ENCODE peak calls at places on chromosome 10, in five cellular contexts. One of them, this sample, is unnamed.

GRCh38 chr10:76231258-76231934 is 800.0 kb downstream of the LRMDA start:
- DNase-seq in K562: no peak
- DNase-seq in GM12878: no peak
- DNase-seq in SK-N-SH: no peak
- DNase-seq in HepG2: no peak
- DNase-seq in this sample: no peak

GRCh38 chr10:131771634-131772358 is 129.0 kb upstream of the PPP2R2D start:
- DNase-seq in K562: no peak
- DNase-seq in GM12878: no peak
- DNase-seq in SK-N-SH: no peak
- DNase-seq in HepG2: no peak
- DNase-seq in this sample: no peak

GRCh38 chr10:49594594-49594993 is 15.5 kb upstream of the SLC18A3 start:
- DNase-seq in K562: peak; percentile 77
- DNase-seq in GM12878: no peak
- DNase-seq in SK-N-SH: peak; percentile 83
- DNase-seq in HepG2: peak; percentile 54
- DNase-seq in this sample: peak; percentile 37

GRCh38 chr10:122116331-122116730 is 127.4 kb downstream of the TACC2 start:
- DNase-seq in K562: no peak
- DNase-seq in GM12878: no peak
- DNase-seq in SK-N-SH: no peak
- DNase-seq in HepG2: peak; percentile 26
- DNase-seq in this sample: no peak

GRCh38 chr10:73894245-73894971 is 16.5 kb upstream of the PLAU start:
- DNase-seq in K562: no peak
- DNase-seq in GM12878: no peak
- DNase-seq in SK-N-SH: no peak
- DNase-seq in HepG2: no peak
- DNase-seq in this sample: no peak

GRCh38 chr10:30207485-30208052 is 141.5 kb downstream of the MTPAP start:
- DNase-seq in K562: no peak
- DNase-seq in GM12878: peak; percentile 17
- DNase-seq in SK-N-SH: no peak
- DNase-seq in HepG2: no peak
- DNase-seq in this sample: no peak

GRCh38 chr10:475709-476457 is 213.6 kb downstream of the DIP2C start:
- DNase-seq in K562: no peak
- DNase-seq in GM12878: no peak
- DNase-seq in SK-N-SH: no peak
- DNase-seq in HepG2: no peak
- DNase-seq in this sample: no peak

GRCh38 chr10:43482319-43483078 is 45.6 kb downstream of the ZNF487 start:
- DNase-seq in K562: no peak
- DNase-seq in GM12878: no peak
- DNase-seq in SK-N-SH: no peak
- DNase-seq in HepG2: no peak
- DNase-seq in this sample: no peak

GRCh38 chr10:70479626-70480253 is 1.2 kb downstream of the PALD1 start:
- DNase-seq in K562: no peak
- DNase-seq in GM12878: no peak
- DNase-seq in SK-N-SH: no peak
- DNase-seq in HepG2: no peak
- DNase-seq in this sample: no peak

GRCh38 chr10:61978965-61979364 is 77.5 kb downstream of the ARID5B start:
- DNase-seq in K562: peak; percentile 23
- DNase-seq in GM12878: no peak
- DNase-seq in SK-N-SH: no peak
- DNase-seq in HepG2: no peak
- DNase-seq in this sample: no peak

GRCh38 chr10:8304861-8305260 is 250.4 kb downstream of the GATA3 start:
- DNase-seq in K562: no peak
- DNase-seq in GM12878: no peak
- DNase-seq in SK-N-SH: no peak
- DNase-seq in HepG2: no peak
- DNase-seq in this sample: no peak

GRCh38 chr10:63630085-63630927 is 109.1 kb downstream of the REEP3 start:
- DNase-seq in K562: peak; percentile 97
- DNase-seq in GM12878: peak; percentile 43
- DNase-seq in SK-N-SH: peak; percentile 92
- DNase-seq in HepG2: peak; percentile 69
- DNase-seq in this sample: peak; percentile 63

GRCh38 chr10:128150045-128150493 is 23.8 kb upstream of the MKI67 start:
- DNase-seq in K562: peak; percentile 91
- DNase-seq in GM12878: no peak
- DNase-seq in SK-N-SH: peak; percentile 99
- DNase-seq in HepG2: no peak
- DNase-seq in this sample: peak; percentile 53

GRCh38 chr10:64528294-64529002 is 1007.2 kb downstream of the REEP3 start:
- DNase-seq in K562: no peak
- DNase-seq in GM12878: no peak
- DNase-seq in SK-N-SH: peak; percentile 62
- DNase-seq in HepG2: no peak
- DNase-seq in this sample: no peak

GRCh38 chr10:101766753-101767599 is 8.9 kb downstream of the FGF8 start:
- DNase-seq in K562: no peak
- DNase-seq in GM12878: no peak
- DNase-seq in SK-N-SH: no peak
- DNase-seq in HepG2: no peak
- DNase-seq in this sample: no peak

GRCh38 chr10:60390224-60390626 is 550 bp upstream of the ANK3 start:
- DNase-seq in K562: no peak
- DNase-seq in GM12878: no peak
- DNase-seq in SK-N-SH: no peak
- DNase-seq in HepG2: no peak
- DNase-seq in this sample: no peak

GRCh38 chr10:120630266-120630665 is 173.2 kb downstream of the PLPP4 start:
- DNase-seq in K562: no peak
- DNase-seq in GM12878: no peak
- DNase-seq in SK-N-SH: no peak
- DNase-seq in HepG2: no peak
- DNase-seq in this sample: no peak

GRCh38 chr10:132105302-132105995 is 39.7 kb downstream of the JAKMIP3 start:
- DNase-seq in K562: no peak
- DNase-seq in GM12878: no peak
- DNase-seq in SK-N-SH: no peak
- DNase-seq in HepG2: no peak
- DNase-seq in this sample: no peak

GRCh38 chr10:8543361-8544056 is 489.0 kb downstream of the GATA3 start:
- DNase-seq in K562: no peak
- DNase-seq in GM12878: no peak
- DNase-seq in SK-N-SH: no peak
- DNase-seq in HepG2: no peak
- DNase-seq in this sample: no peak

GRCh38 chr10:73398024-73398423 is 15.8 kb downstream of the ANXA7 start:
- DNase-seq in K562: peak; percentile 53
- DNase-seq in GM12878: no peak
- DNase-seq in SK-N-SH: no peak
- DNase-seq in HepG2: no peak
- DNase-seq in this sample: no peak

GRCh38 chr10:105149371-105149871 is 508.3 kb downstream of the SORCS3 start:
- DNase-seq in K562: no peak
- DNase-seq in GM12878: no peak
- DNase-seq in SK-N-SH: no peak
- DNase-seq in HepG2: no peak
- DNase-seq in this sample: no peak

GRCh38 chr10:491667-492424 is 197.6 kb downstream of the DIP2C start:
- DNase-seq in K562: no peak
- DNase-seq in GM12878: no peak
- DNase-seq in SK-N-SH: no peak
- DNase-seq in HepG2: no peak
- DNase-seq in this sample: no peak

GRCh38 chr10:96570512-96570911 is 16.3 kb downstream of the TM9SF3 start:
- DNase-seq in K562: no peak
- DNase-seq in GM12878: no peak
- DNase-seq in SK-N-SH: no peak
- DNase-seq in HepG2: no peak
- DNase-seq in this sample: no peak

GRCh38 chr10:120229641-120230040 is 227.4 kb upstream of the PLPP4 start:
- DNase-seq in K562: no peak
- DNase-seq in GM12878: no peak
- DNase-seq in SK-N-SH: no peak
- DNase-seq in HepG2: peak; percentile 11
- DNase-seq in this sample: no peak

GRCh38 chr10:9734218-9734617 is 1283.5 kb upstream of the CELF2 start:
- DNase-seq in K562: no peak
- DNase-seq in GM12878: no peak
- DNase-seq in SK-N-SH: no peak
- DNase-seq in HepG2: no peak
- DNase-seq in this sample: no peak

GRCh38 chr10:119375574-119376265 is 166.8 kb downstream of the RGS10 start:
- DNase-seq in K562: no peak
- DNase-seq in GM12878: no peak
- DNase-seq in SK-N-SH: no peak
- DNase-seq in HepG2: no peak
- DNase-seq in this sample: no peak

GRCh38 chr10:124015991-124016390 is 77.4 kb downstream of the CHST15 start:
- DNase-seq in K562: no peak
- DNase-seq in GM12878: no peak
- DNase-seq in SK-N-SH: no peak
- DNase-seq in HepG2: no peak
- DNase-seq in this sample: no peak

GRCh38 chr10:85642421-85643170 is 724.0 kb downstream of the GRID1 start:
- DNase-seq in K562: no peak
- DNase-seq in GM12878: no peak
- DNase-seq in SK-N-SH: no peak
- DNase-seq in HepG2: peak; percentile 65
- DNase-seq in this sample: peak; percentile 82
- TF ChIP-seq ZBTB33 in K562: no peak
- TF ChIP-seq ZBTB33 in GM12878: no peak
- TF ChIP-seq ZBTB33 in SK-N-SH: no peak
- TF ChIP-seq ZBTB33 in HepG2: no peak
- TF ChIP-seq ZBTB33 in this sample: no peak

GRCh38 chr10:112951349-112952281 is 1.6 kb downstream of the TCF7L2 start:
- DNase-seq in K562: peak; percentile 59
- DNase-seq in GM12878: no peak
- DNase-seq in SK-N-SH: peak; percentile 75
- DNase-seq in HepG2: peak; percentile 86
- DNase-seq in this sample: peak; percentile 72

GRCh38 chr10:112949875-112950507 is at the start of gene TCF7L2:
- DNase-seq in K562: peak; percentile 81
- DNase-seq in GM12878: no peak
- DNase-seq in SK-N-SH: peak; percentile 91
- DNase-seq in HepG2: peak; percentile 98
- DNase-seq in this sample: peak; percentile 100

GRCh38 chr10:112946649-112947048 is 3.4 kb upstream of the TCF7L2 start:
- DNase-seq in K562: no peak
- DNase-seq in GM12878: no peak
- DNase-seq in SK-N-SH: no peak
- DNase-seq in HepG2: no peak
- DNase-seq in this sample: no peak

GRCh38 chr10:112950714-112951348 is 784 bp downstream of the TCF7L2 start:
- DNase-seq in K562: peak; percentile 22
- DNase-seq in GM12878: no peak
- DNase-seq in SK-N-SH: peak; percentile 60
- DNase-seq in HepG2: no peak
- DNase-seq in this sample: no peak

DNA sequence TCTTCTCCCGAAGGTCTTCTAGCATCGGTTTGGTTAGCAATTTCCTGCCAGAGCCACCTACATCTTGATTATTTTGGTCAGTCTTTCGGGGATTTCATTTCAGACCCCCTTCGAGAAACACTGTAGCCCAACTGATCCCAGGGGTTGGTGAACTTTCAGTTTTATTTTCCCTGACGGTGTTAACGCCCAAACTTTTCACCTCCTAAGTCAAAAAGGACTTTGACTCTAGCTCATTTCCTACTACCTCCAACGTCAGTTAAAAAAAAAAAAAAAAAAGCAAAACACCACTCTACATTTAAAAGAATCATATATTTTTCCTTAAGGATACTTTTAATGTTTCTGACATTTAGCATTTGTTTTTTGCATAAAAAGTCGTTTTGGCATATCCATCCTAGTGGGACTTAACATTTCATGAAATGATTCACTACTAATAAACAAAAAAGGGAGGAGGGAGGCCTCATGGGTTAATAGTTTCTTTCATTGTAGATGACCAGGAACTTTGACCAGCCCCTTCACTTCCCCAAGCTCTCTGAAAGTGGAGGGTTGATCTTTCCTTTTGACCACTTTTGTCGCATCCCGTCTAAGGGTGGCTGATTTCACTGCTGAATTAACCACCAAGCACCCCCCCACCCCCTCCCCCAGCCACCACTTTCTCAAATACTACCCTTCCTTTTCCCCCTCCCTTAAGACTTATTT is 771 bp upstream of the TCF7L2 start:
- DNase-seq in K562: no peak
- DNase-seq in GM12878: no peak
- DNase-seq in SK-N-SH: no peak
- DNase-seq in HepG2: peak; percentile 59
- DNase-seq in this sample: no peak
- TF ChIP-seq ZBTB33 in K562: no peak
- TF ChIP-seq ZBTB33 in GM12878: no peak
- TF ChIP-seq ZBTB33 in SK-N-SH: no peak
- TF ChIP-seq ZBTB33 in HepG2: no peak
- TF ChIP-seq ZBTB33 in this sample: no peak

DNA sequence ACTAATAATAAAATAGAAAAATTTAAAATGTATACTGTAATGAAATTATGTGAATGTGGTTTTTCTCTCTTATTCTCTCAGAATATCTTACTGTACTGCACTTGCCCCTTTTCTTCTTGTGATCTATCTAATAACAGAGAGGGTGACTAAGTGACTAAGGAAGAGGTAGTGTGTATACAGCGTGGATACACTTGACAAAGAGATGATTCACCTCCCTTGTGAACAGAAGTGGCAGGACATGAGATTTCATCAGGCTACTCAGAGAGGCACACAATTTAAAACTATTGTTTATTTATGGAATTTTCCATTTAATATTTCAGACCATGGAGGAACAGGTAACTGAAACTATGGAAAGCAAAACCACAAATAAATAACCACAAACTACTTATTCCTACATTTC is 806.6 kb upstream of the GHITM start:
- DNase-seq in K562: no peak
- DNase-seq in GM12878: no peak
- DNase-seq in SK-N-SH: no peak
- DNase-seq in HepG2: no peak
- DNase-seq in this sample: no peak
- TF ChIP-seq ZBTB33 in K562: no peak
- TF ChIP-seq ZBTB33 in GM12878: no peak
- TF ChIP-seq ZBTB33 in SK-N-SH: no peak
- TF ChIP-seq ZBTB33 in HepG2: no peak
- TF ChIP-seq ZBTB33 in this sample: no peak

DNA sequence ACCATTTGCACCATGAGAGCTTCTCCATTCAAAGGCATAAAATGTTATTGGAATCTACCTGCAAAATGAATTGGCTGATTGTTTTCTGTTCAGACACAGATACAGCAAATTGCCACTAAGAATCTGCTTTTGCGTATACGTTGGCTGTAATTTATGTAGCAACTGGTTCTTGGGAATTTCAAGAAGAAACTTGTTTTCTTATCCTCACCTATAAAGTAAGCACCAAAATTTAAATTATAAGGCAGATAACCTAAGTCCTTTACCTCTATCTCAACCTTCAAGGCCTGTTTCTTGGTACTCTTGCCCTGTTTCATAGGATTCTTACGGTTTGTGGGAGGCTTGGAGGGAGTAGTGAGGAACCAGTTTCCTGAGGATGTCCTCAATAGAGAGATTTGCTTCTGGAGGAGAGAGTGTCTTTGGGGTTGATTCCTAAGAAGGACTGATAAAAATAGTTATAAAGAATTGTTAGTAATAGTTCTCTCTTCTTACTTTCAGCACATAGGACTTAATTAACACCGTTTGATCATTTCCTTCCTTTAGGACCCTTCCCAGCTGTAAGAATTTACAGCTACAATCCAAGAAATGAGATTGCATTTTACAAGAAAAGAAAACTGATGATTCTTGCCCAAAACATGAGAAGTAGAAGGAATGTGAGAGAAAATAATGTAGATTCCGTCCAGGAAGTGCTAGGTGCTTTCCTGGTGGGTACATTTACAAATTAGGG is 2.0 kb downstream of the STAMBPL1 start:
- DNase-seq in K562: no peak
- DNase-seq in GM12878: no peak
- DNase-seq in SK-N-SH: no peak
- DNase-seq in HepG2: no peak
- DNase-seq in this sample: no peak
- TF ChIP-seq ZBTB33 in K562: no peak
- TF ChIP-seq ZBTB33 in GM12878: no peak
- TF ChIP-seq ZBTB33 in SK-N-SH: no peak
- TF ChIP-seq ZBTB33 in HepG2: no peak
- TF ChIP-seq ZBTB33 in this sample: no peak